ENCODE peak calls at places on chromosomes 7 and 10, in eight cellular contexts. Q is vagina, A is esophagus squamous epithelium, N is stomach, Y is body of pancreas, H is OCI-LY7, J is lung, Z is aorta. C is an unnamed sample. For H3K4me1, the result is how much of the 10 kb centered on the place peaks cover.

GRCh38 chr10:22666287-22667092 is 47.9 kb downstream of the PIP4K2A start:
- DNase-seq in Q (no peak), J (no peak), Z (no peak), N (peak), A (no peak), Y (peak), H (peak), C (peak)

GRCh38 chr7:98400538-98401427 is at the start of gene BAIAP2L1:
- DNase-seq in Y (peak), N (peak), Z (peak), J (peak), H (peak), A (peak), Q (no peak), C (peak)

GRCh38 chr10:7525314-7526016 is 114.6 kb upstream of the SFMBT2 start:
- DNase-seq in N (peak), J (peak), Z (no peak), H (peak), Q (no peak), A (no peak), Y (peak), C (peak)

GRCh38 chr10:70272925-70273316 is 10.9 kb downstream of the NPFFR1 start:
- DNase-seq in A (no peak), Q (no peak), Y (no peak), J (no peak), H (peak), N (no peak), Z (no peak), C (peak)

GRCh38 chr10:5964736-5965135 is 12.6 kb downstream of the IL15RA start:
- DNase-seq in A (no peak), J (no peak), Y (no peak), Z (peak), H (no peak), N (peak), Q (no peak), C (no peak)

GRCh38 chr10:122461367-122461728 is at the start of gene HTRA1:
- DNase-seq in Y (peak), Q (no peak), N (peak), H (no peak), A (no peak), Z (peak), J (peak), C (no peak)

GRCh38 chr10:16520900-16521299 is 779 bp downstream of the C1QL3 start:
- DNase-seq in Q (no peak), J (no peak), H (no peak), N (peak), Z (peak), Y (peak), A (no peak), C (no peak)

GRCh38 chr10:87092356-87092860 is 2.2 kb downstream of the GLUD1 start:
- DNase-seq in N (no peak), Y (no peak), Z (no peak), J (no peak), Q (no peak), A (no peak), H (peak), C (no peak)

GRCh38 chr7:17674166-17674955 is 265.9 kb downstream of the SNX13 start:
- DNase-seq in A (no peak), J (no peak), Q (no peak), N (no peak), H (no peak), Z (no peak), Y (no peak), C (no peak)

GRCh38 chr7:14836571-14837189 is 65.9 kb downstream of the DGKB start:
- DNase-seq in Z (no peak), Y (peak), Q (no peak), H (no peak), N (no peak), J (no peak), A (no peak), C (no peak)

GRCh38 chr7:75809396-75809795 is 4.2 kb downstream of the CCL24 start:
- DNase-seq in Z (no peak), A (no peak), H (no peak), Y (no peak), J (no peak), Q (no peak), N (no peak), C (no peak)

GRCh38 chr7:46550864-46551263 is 629.8 kb upstream of the IGFBP3 start:
- DNase-seq in Z (no peak), A (no peak), H (no peak), Q (no peak), J (no peak), Y (no peak), N (no peak), C (no peak)

GRCh38 chr7:27143022-27143949 is at the start of gene HOXA5:
- DNase-seq in H (peak), J (peak), Q (peak), Y (peak), A (no peak), Z (peak), N (peak), C (no peak)

GRCh38 chr7:27143950-27144798 is 693 bp upstream of the HOXA5 start:
- DNase-seq in Y (no peak), N (no peak), H (no peak), J (no peak), A (no peak), Q (peak), Z (no peak), C (no peak)

GRCh38 chr7:27145884-27146401 is 1.6 kb downstream of the HOXA6 start:
- DNase-seq in J (no peak), Z (peak), H (no peak), N (no peak), Y (no peak), A (no peak), Q (no peak), C (no peak)

GRCh38 chr7:27145167-27145883 is 1.8 kb upstream of the HOXA5 start:
- DNase-seq in N (no peak), J (no peak), Y (no peak), Q (peak), H (no peak), Z (peak), A (no peak), C (no peak)

GRCh38 chr7:27144799-27145166 is 1.3 kb upstream of the HOXA5 start:
- DNase-seq in Q (no peak), J (no peak), Y (no peak), Z (peak), N (no peak), A (no peak), H (no peak), C (no peak)
- H3K4me1 ChIP-seq in Q (under half), J (under half), Y (under half), Z (under half), N (under half), A (under half), H (under half), C (under half)

GRCh38 chr10:59362184-59362966 is at the start of gene FAM13C:
- DNase-seq in J (peak), A (no peak), Q (no peak), H (no peak), N (peak), Z (peak), Y (peak), C (no peak)

GRCh38 chr10:59362991-59363390 is 642 bp upstream of the FAM13C start:
- DNase-seq in H (no peak), Z (peak), J (peak), Q (no peak), Y (peak), A (no peak), N (peak), C (no peak)

GRCh38 chr10:59360605-59361515 is 1.5 kb downstream of the FAM13C start:
- DNase-seq in A (no peak), Y (no peak), Z (no peak), N (no peak), Q (no peak), J (no peak), H (no peak), C (no peak)

GRCh38 chr10:59363446-59363958 is 1.2 kb upstream of the FAM13C start:
- DNase-seq in Q (no peak), A (no peak), Y (no peak), J (no peak), Z (no peak), N (no peak), H (no peak), C (no peak)

DNA sequence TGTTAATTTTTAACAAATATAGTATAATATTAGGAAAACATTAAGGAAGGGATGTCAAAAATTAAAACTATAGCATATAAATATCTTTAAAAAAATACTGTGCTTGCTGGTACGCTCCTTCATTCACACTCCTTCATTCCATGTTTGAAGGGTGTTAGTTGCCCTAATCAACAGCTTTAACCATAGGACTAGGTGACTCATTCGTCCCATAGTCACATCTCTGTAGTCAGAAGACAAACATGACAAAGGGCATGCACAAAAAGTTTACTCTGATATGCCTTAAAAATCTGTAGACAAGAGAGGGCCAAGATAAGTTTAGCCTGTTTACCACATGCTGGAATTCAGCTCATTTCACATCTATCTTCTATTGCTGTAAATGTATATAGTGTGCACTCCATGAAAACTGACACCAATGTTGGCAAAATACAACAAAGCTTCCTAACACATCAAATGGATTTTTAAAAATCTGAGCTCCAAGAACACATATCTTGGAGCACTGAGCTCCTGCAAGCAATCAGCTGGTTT is 628 bp downstream of the FAM13C start:
- DNase-seq in A (no peak), N (no peak), Z (no peak), Y (no peak), Q (no peak), J (no peak), H (no peak), C (no peak)
- H3K4me1 ChIP-seq in A (under half), N (under half), Z (under half), Y (under half), Q (under half), J (under half), H (under half), C (under half)

GRCh38 chr10:543131-543530 is 146.3 kb downstream of the DIP2C start:
- DNase-seq in Y (no peak), Q (no peak), N (no peak), Z (peak), J (no peak), H (no peak), A (no peak), C (no peak)
- H3K4me1 ChIP-seq in Y (under half), Q (under half), N (under half), Z (under half), J (under half), H (half or more), A (under half), C (under half)

GRCh38 chr10:30818854-30819253 is 189.3 kb upstream of the LYZL2 start:
- DNase-seq in H (no peak), N (no peak), Z (no peak), J (no peak), Q (no peak), A (no peak), Y (no peak), C (no peak)
- H3K4me1 ChIP-seq in H (under half), N (under half), Z (under half), J (under half), Q (half or more), A (under half), Y (under half), C (under half)

GRCh38 chr7:29053105-29053872 is 93.0 kb downstream of the CPVL start:
- DNase-seq in J (no peak), A (no peak), N (no peak), Q (no peak), Y (no peak), Z (no peak), H (no peak), C (no peak)
- H3K4me1 ChIP-seq in J (under half), A (under half), N (under half), Q (under half), Y (under half), Z (under half), H (under half), C (under half)

DNA sequence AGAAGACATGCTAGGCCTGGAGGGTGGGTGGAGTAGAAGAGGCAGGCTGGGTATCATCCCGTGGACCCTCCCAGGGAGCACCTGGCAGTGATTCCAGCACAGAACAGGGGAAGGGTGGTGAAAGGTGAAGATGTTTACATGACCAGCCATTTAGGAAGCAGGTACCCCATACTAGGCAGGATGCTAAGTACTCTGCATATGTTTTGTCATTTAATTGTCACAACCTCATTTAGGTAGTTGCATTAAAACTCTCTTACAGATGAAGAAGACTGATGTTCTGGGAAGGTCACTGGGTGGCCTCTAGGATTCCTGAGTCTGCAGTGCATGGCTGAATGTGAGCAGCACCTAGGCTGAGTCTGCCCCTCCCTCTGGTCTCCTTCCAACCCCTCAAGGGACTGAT is 15.2 kb downstream of the ITPRIP start:
- DNase-seq in N (no peak), Y (no peak), A (no peak), Q (no peak), H (no peak), Z (no peak), J (no peak), C (no peak)
- H3K4me1 ChIP-seq in N (half or more), Y (under half), A (half or more), Q (half or more), H (half or more), Z (under half), J (half or more), C (half or more)

GRCh38 chr10:114400091-114400490 is 4.2 kb downstream of the AFAP1L2 start:
- DNase-seq in N (no peak), Q (no peak), J (no peak), Y (no peak), Z (no peak), A (no peak), H (no peak), C (no peak)

GRCh38 chr10:114402871-114403544 is 1.3 kb downstream of the AFAP1L2 start:
- DNase-seq in Z (peak), Y (no peak), Q (no peak), J (no peak), N (no peak), H (no peak), A (no peak), C (no peak)

GRCh38 chr10:114402233-114402632 is 2.1 kb downstream of the AFAP1L2 start:
- DNase-seq in A (no peak), J (no peak), N (no peak), H (no peak), Z (no peak), Q (no peak), Y (no peak), C (no peak)

GRCh38 chr10:114399576-114399975 is 4.7 kb downstream of the AFAP1L2 start:
- DNase-seq in N (no peak), Y (no peak), A (no peak), H (no peak), J (no peak), Q (no peak), Z (no peak), C (no peak)

GRCh38 chr10:114401195-114401741 is 3.0 kb downstream of the AFAP1L2 start:
- DNase-seq in Y (peak), Q (no peak), H (no peak), Z (peak), J (peak), N (peak), A (no peak), C (no peak)
- H3K4me1 ChIP-seq in Y (under half), Q (half or more), H (under half), Z (under half), J (under half), N (under half), A (under half), C (under half)

GRCh38 chr10:101781984-101782810 is 1.0 kb downstream of the NPM3 start:
- DNase-seq in Q (no peak), H (peak), Z (peak), J (no peak), A (no peak), N (peak), Y (no peak), C (no peak)

GRCh38 chr10:101781655-101781983 is 1.6 kb downstream of the NPM3 start:
- DNase-seq in N (peak), Y (no peak), Q (no peak), Z (peak), A (no peak), H (no peak), J (no peak), C (no peak)

GRCh38 chr10:101779544-101780186 is 3.6 kb downstream of the NPM3 start:
- DNase-seq in A (peak), N (peak), Y (peak), H (peak), Z (peak), J (peak), Q (no peak), C (peak)

GRCh38 chr10:101780187-101780817 is 2.9 kb downstream of the NPM3 start:
- DNase-seq in N (no peak), H (peak), A (no peak), Z (peak), J (no peak), Q (no peak), Y (no peak), C (no peak)

DNA sequence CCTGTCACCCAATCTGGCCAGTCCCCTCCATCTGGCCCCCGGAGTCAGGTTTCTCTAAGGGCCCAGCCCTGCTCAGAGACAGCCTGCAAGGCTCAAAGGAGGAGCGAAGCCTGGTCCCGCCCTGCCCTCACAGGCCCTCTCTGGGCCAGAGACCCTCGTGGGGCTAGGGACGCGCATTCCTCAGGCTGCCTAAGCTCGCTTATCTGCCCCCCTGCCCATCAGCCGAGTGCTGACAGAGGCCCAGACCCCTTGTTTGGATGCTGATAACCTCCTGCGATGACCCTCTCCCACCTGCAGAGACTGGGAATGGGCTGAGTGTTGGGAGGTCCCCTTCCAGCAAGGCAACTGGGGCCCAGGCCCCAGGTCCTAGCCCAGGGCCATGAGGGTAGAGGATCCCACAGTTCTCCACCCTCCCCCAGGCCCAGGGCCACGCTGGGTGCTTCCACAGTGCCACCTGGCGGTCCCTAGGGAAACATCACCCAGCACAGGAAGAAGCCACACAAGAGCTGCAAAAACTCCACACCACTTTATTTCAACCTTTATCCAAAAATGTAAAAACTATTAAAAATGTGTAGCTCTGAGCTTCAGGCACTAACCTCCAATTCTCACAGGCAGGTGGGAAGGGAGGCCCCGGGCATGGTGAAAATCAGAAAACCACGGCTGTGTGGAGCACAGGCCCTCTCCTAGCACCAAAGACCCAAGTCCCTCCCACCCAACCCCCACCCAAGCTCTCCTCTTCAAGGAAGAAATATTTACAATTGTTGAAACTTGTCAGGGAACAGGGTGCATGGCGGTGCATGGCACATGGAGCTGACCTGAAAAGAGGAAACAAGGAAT is 2.2 kb downstream of the NPM3 start:
- DNase-seq in Z (peak), J (peak), N (peak), A (no peak), Y (peak), H (peak), Q (no peak), C (peak)
- H3K4me1 ChIP-seq in Z (under half), J (under half), N (half or more), A (under half), Y (half or more), H (under half), Q (half or more), C (half or more)